ENCODE peak calls at places on chromosomes 6 and 20, in seven cellular contexts. V is sigmoid colon, Y is esophagus squamous epithelium, U is Peyer's patch, E is A549, G is ovary, X is IMR-90. S is an unnamed sample. For H3K4me1, the result is how much of the 10 kb centered on the place peaks cover.

GRCh38 chr20:19936801-19937583 is 80.2 kb upstream of the NAA20 start:
- DNase-seq in Y (no peak), X (no peak), U (no peak), V (no peak), G (no peak), E (no peak), S (no peak)

GRCh38 chr20:62494980-62495797 is 19.4 kb upstream of the GATA5 start:
- DNase-seq in E (no peak), U (no peak), V (no peak), G (no peak), Y (no peak), X (no peak), S (no peak)

GRCh38 chr6:117615981-117616961 is 14.0 kb upstream of the GOPC start:
- DNase-seq in E (no peak), Y (no peak), G (no peak), U (no peak), V (no peak), X (peak), S (no peak)

GRCh38 chr6:47727391-47727790 is 29.0 kb downstream of the ADGRF4 start:
- DNase-seq in Y (no peak), E (no peak), G (no peak), X (no peak), V (no peak), U (no peak), S (no peak)

GRCh38 chr20:56590888-56591287 is 38.2 kb upstream of the TFAP2C start:
- DNase-seq in X (no peak), U (no peak), Y (no peak), V (no peak), E (no peak), G (no peak), S (no peak)

GRCh38 chr6:63245908-63246307 is 34.6 kb downstream of the FKBP1C start:
- DNase-seq in U (no peak), E (no peak), Y (no peak), V (no peak), G (no peak), X (no peak), S (no peak)

GRCh38 chr20:35166242-35166830 is 5.5 kb upstream of the PROCR start:
- DNase-seq in G (peak), X (no peak), U (no peak), Y (no peak), V (no peak), E (no peak), S (no peak)

GRCh38 chr6:13004610-13005009 is 288.0 kb downstream of the PHACTR1 start:
- DNase-seq in V (no peak), Y (no peak), G (no peak), U (no peak), X (no peak), E (no peak), S (no peak)

GRCh38 chr20:3781153-3781910 is at the start of gene SPEF1:
- DNase-seq in E (peak), U (peak), G (peak), Y (no peak), X (peak), V (peak), S (peak)

GRCh38 chr20:32681175-32682084 is 7.7 kb upstream of the C20orf203 start:
- DNase-seq in X (peak), G (no peak), V (no peak), Y (no peak), U (no peak), E (no peak), S (no peak)

GRCh38 chr20:44301285-44301684 is 9.7 kb downstream of the FITM2 start:
- DNase-seq in X (no peak), G (no peak), Y (no peak), V (no peak), E (no peak), U (no peak), S (no peak)
- H3K4me1 ChIP-seq in X (under half), G (under half), Y (under half), V (under half), E (under half), U (under half), S (under half)

GRCh38 chr6:136989591-136990578 is 54.9 kb downstream of the IL20RA start:
- DNase-seq in Y (no peak), X (no peak), U (peak), V (peak), G (peak), E (no peak), S (no peak)

GRCh38 chr6:136990754-136991153 is 54.0 kb downstream of the IL20RA start:
- DNase-seq in X (no peak), E (no peak), Y (no peak), V (no peak), G (no peak), U (no peak), S (no peak)

GRCh38 chr6:136991614-136992013 is 53.2 kb downstream of the IL20RA start:
- DNase-seq in G (no peak), X (no peak), U (no peak), V (no peak), Y (no peak), E (no peak), S (no peak)

GRCh38 chr6:136994782-136995181 is 50.0 kb downstream of the IL20RA start:
- DNase-seq in E (no peak), Y (no peak), X (no peak), V (no peak), U (no peak), G (no peak), S (no peak)

GRCh38 chr6:136992113-136992512 is 52.7 kb downstream of the IL20RA start:
- DNase-seq in V (no peak), E (no peak), X (no peak), U (no peak), Y (no peak), G (no peak), S (no peak)
- H3K4me3 ChIP-seq in V (no peak), E (no peak), X (no peak), U (no peak), Y (no peak), G (no peak), S (no peak)

DNA sequence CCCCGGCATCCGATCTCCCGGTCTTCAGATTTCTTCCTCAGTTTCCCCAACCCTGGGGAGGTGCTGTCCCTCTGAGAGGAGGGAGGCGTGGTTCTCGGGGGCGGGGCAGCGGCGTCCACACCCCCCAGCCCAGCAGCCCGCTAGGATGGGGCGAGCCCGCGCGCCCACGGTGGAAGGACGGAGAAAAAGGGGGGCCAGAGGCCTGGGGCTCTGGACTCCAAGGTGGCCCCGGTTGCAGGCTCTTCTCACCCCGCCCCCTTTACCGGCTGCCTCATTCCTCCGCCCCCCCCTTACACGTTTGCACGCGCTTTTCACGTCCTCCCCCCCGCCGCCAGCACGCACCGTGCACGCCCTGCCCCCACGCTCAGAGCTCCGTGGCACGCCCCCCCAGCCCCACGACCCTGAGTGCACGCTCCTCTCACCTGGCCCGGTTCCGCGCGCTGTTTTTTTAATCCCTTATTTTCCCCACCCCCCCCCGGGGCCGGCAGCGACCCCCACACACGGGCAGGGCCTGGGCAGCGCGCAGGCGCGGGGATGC is 402 bp downstream of the ZBTB12 start:
- DNase-seq in E (peak), Y (no peak), X (peak), V (peak), G (peak), U (peak), S (peak)
- TF ChIP-seq POLR2A in E (no peak), Y (no peak), X (no peak), V (no peak), G (no peak), U (no peak), S (no peak)

DNA sequence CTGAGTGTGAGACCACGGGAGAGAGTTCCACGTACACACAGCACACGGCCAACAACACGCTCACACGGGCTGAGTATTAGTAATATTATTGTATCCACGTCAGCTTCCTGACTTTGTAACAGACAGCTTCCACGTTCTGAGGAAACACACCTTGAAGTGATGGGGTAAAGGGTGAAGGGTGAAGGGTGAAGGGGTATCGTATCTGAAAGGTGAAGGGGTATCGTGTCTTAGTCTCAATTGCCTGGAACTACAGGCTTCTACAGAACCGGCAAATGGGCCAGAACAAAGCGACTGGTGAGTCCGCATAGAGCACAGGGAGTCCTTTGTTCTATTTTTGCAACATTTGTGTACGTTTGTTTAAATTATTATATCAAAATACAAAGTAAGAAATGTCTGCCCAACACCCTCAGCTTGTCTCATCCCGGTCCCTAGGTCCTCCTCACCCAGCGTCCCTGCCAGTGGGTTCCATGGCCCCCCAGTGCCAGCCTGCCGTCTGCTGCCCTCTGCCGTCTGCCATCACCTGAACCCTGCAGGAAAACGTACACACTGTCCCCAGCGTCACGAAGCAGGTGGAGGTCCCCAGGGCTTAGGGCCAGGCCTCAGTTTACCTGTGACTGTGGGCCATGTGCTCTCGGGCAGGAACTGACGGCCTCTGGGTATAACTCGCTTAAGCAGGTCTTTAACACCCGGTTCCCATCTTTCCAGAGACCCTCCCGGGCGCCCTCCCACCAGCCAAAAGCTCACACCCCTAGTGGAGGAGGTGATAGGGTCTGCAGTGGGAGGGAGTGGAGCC is 4.4 kb upstream of the HELZ2 start:
- DNase-seq in V (no peak), E (no peak), Y (no peak), G (no peak), U (no peak), X (no peak), S (no peak)
- H3K4me1 ChIP-seq in V (under half), E (under half), Y (under half), G (under half), U (under half), X (under half), S (under half)

GRCh38 chr6:1771324-1771723 is 161.6 kb downstream of the FOXC1 start:
- DNase-seq in V (no peak), X (peak), Y (no peak), G (no peak), U (no peak), E (no peak), S (no peak)

GRCh38 chr6:1767481-1768246 is 157.9 kb downstream of the FOXC1 start:
- DNase-seq in V (no peak), X (peak), E (no peak), U (no peak), Y (no peak), G (no peak), S (no peak)

GRCh38 chr6:1773697-1774096 is 164.0 kb downstream of the FOXC1 start:
- DNase-seq in E (no peak), U (no peak), X (no peak), V (no peak), Y (no peak), G (no peak), S (no peak)

GRCh38 chr6:1766663-1767062 is 156.9 kb downstream of the FOXC1 start:
- DNase-seq in Y (no peak), E (no peak), X (peak), G (peak), V (no peak), U (no peak), S (peak)

GRCh38 chr6:1770435-1770843 is 160.7 kb downstream of the FOXC1 start:
- DNase-seq in X (peak), G (no peak), U (no peak), Y (no peak), V (no peak), E (no peak), S (no peak)
- H3K4me3 ChIP-seq in X (no peak), G (no peak), U (no peak), Y (no peak), V (no peak), E (no peak), S (no peak)

DNA sequence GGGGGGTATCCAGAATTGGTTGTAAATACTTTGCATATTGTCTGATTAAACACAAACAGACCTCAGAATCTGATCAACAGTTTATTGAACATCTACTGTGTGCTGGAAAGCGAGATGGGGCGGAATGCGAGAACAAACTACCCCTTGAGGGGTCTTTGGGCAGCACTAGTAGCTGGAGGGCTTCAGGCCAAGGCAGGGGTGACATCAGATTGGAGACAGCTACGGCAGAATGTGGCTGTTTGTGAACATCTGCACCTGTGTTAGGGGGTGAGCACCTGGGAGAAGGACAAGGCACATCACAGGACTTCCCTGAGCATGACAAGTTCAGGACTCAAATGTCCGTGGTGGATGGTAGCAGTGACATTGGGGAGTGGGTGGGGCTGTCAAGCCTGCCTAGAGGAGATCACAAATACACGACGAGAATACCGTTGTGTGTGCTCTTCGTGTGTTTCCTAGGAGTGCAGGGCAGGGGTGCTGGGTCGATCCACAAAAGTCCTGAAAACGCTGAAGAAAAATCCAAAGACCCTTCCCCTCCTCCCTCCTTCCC is 59.5 kb downstream of the SRC start:
- DNase-seq in Y (no peak), G (no peak), U (no peak), V (no peak), X (no peak), E (peak), S (no peak)
- TF ChIP-seq POLR2A in Y (no peak), G (no peak), U (no peak), V (no peak), X (no peak), E (no peak), S (no peak)

GRCh38 chr6:156820089-156820798 is 43.1 kb downstream of the ARID1B start:
- DNase-seq in V (no peak), G (no peak), U (no peak), Y (no peak), E (no peak), X (no peak), S (no peak)
- H3K4me1 ChIP-seq in V (under half), G (under half), U (under half), Y (half or more), E (under half), X (under half), S (half or more)

GRCh38 chr20:11917663-11918062 is at the start of gene BTBD3:
- DNase-seq in U (no peak), V (peak), X (peak), E (no peak), G (peak), Y (no peak), S (peak)
- H3K4me3 ChIP-seq in U (peak), V (peak), X (peak), E (no peak), G (peak), Y (peak), S (peak)

GRCh38 chr6:34526992-34527728 is 29.0 kb downstream of the SPDEF start:
- DNase-seq in Y (peak), V (peak), E (peak), U (peak), X (peak), G (peak), S (peak)
- TF ChIP-seq POLR2A in Y (no peak), V (no peak), E (peak), U (no peak), X (no peak), G (no peak), S (no peak)

S was measured in stomach.